ENCODE peak calls at places on chromosomes 7 and 10, in eight cellular contexts. H is mesendoderm, A is mammary epithelial cell, O is colonic mucosa, Y is neural progenitor cell, B is fibroblast of lung, D is endodermal cell, S is SK-N-SH. P is an unnamed sample.

GRCh38 chr10:13969118-13969791 is 361.5 kb downstream of the FRMD4A start:
- DNase-seq in S (no peak), D (no peak), A (peak; percentile 94), H (no peak), Y (no peak), O (no peak), B (peak; percentile 59), P (no peak)

GRCh38 chr10:32143302-32143847 is 87.2 kb upstream of the KIF5B start:
- DNase-seq in A (peak; percentile 98), O (no peak), H (no peak), D (no peak), Y (no peak), S (no peak), B (no peak), P (no peak)

GRCh38 chr10:3482200-3482993 is 302.6 kb downstream of the KLF6 start:
- DNase-seq in A (peak; percentile 98), H (peak; percentile 77), D (peak; percentile 54), B (peak; percentile 96), O (peak; percentile 76), S (no peak), Y (peak; percentile 85), P (peak; percentile 44)

GRCh38 chr7:19410096-19410495 is 264.9 kb upstream of the FERD3L start:
- DNase-seq in H (no peak), B (peak; percentile 61), Y (no peak), A (no peak), D (no peak), S (no peak), O (no peak), P (no peak)

GRCh38 chr7:22858640-22859561 is 36.3 kb upstream of the TOMM7 start:
- DNase-seq in A (peak; percentile 98), D (no peak), S (no peak), Y (no peak), H (peak; percentile 70), B (peak; percentile 100), O (no peak), P (peak; percentile 65)

GRCh38 chr7:29657856-29658255 is 94.2 kb downstream of the PRR15 start:
- DNase-seq in A (no peak), S (no peak), Y (no peak), O (no peak), B (no peak), H (no peak), D (no peak), P (no peak)

GRCh38 chr10:102132563-102133372 is at the start of gene PPRC1:
- DNase-seq in D (peak; percentile 99), B (peak; percentile 99), S (peak; percentile 95), H (peak; percentile 100), O (peak; percentile 98), A (peak; percentile 98), Y (peak; percentile 99), P (peak; percentile 96)

GRCh38 chr7:52944916-52945315 is 90.5 kb upstream of the POM121L12 start:
- DNase-seq in D (no peak), A (no peak), B (peak; percentile 64), S (no peak), H (no peak), Y (no peak), O (no peak), P (no peak)

GRCh38 chr10:68301790-68302502 is 29.9 kb upstream of the HNRNPH3 start:
- DNase-seq in O (no peak), D (no peak), A (peak; percentile 30), H (peak; percentile 40), Y (peak; percentile 31), B (peak; percentile 58), S (peak; percentile 59), P (peak; percentile 78)

GRCh38 chr10:13872411-13872810 is 285.6 kb downstream of the PRPF18 start:
- DNase-seq in O (no peak), A (no peak), S (no peak), D (no peak), H (no peak), B (peak; percentile 28), Y (no peak), P (no peak)

GRCh38 chr7:136256491-136256890 is 279.3 kb upstream of the MTPN start:
- DNase-seq in H (no peak), O (no peak), S (no peak), A (no peak), B (no peak), Y (no peak), D (no peak), P (no peak)

GRCh38 chr7:155928583-155929145 is 116.4 kb upstream of the SHH start:
- DNase-seq in H (no peak), O (no peak), S (no peak), Y (no peak), B (no peak), D (no peak), A (no peak), P (no peak)

GRCh38 chr10:85874208-85874607 is 492.4 kb downstream of the GRID1 start:
- DNase-seq in S (no peak), B (no peak), H (no peak), O (no peak), A (no peak), D (no peak), Y (no peak), P (peak; percentile 65)

GRCh38 chr7:70736715-70737460 is 395.1 kb upstream of the GALNT17 start:
- DNase-seq in O (peak; percentile 46), B (peak; percentile 92), H (no peak), S (peak; percentile 41), D (no peak), A (peak; percentile 24), Y (no peak), P (no peak)

GRCh38 chr10:28179490-28180099 is 123.3 kb downstream of the MPP7 start:
- DNase-seq in A (peak; percentile 26), S (peak; percentile 23), H (peak; percentile 69), D (no peak), B (peak; percentile 57), Y (peak; percentile 74), O (peak; percentile 38), P (peak; percentile 79)

GRCh38 chr7:116528008-116528789 is 3.4 kb downstream of the CAV1 start:
- DNase-seq in A (peak; percentile 79), H (peak; percentile 58), Y (no peak), B (peak; percentile 97), D (no peak), S (peak; percentile 21), O (peak; percentile 36), P (no peak)

GRCh38 chr10:131997366-131998049 is 15.8 kb upstream of the BNIP3 start:
- DNase-seq in O (peak; percentile 47), S (no peak), A (no peak), B (peak; percentile 44), D (peak; percentile 91), Y (peak; percentile 57), H (peak; percentile 94), P (no peak)

GRCh38 chr10:47368431-47369180 is 15.5 kb downstream of the ZNF488 start:
- DNase-seq in B (no peak), A (no peak), Y (no peak), H (no peak), S (no peak), D (no peak), O (no peak), P (no peak)

GRCh38 chr7:106864298-106865081 is 592 bp upstream of the PIK3CG start:
- DNase-seq in B (no peak), A (no peak), O (no peak), Y (no peak), S (no peak), D (no peak), H (no peak), P (peak; percentile 84)

GRCh38 chr10:130341325-130341724 is 205.1 kb downstream of the GLRX3 start:
- DNase-seq in O (no peak), A (no peak), D (peak; percentile 85), Y (peak; percentile 78), S (peak; percentile 74), B (no peak), H (peak; percentile 51), P (peak; percentile 77)

GRCh38 chr10:133444342-133445267 is 9.1 kb upstream of the SCART1 start:
- DNase-seq in S (peak; percentile 8), Y (no peak), D (no peak), A (no peak), B (no peak), H (no peak), O (no peak), P (no peak)

GRCh38 chr10:12708921-12709320 is 292.6 kb downstream of the CCDC3 start:
- DNase-seq in S (no peak), B (peak; percentile 84), H (peak; percentile 31), A (no peak), O (no peak), D (peak; percentile 53), Y (no peak), P (no peak)

GRCh38 chr7:50696810-50697582 is 85.7 kb downstream of the GRB10 start:
- DNase-seq in A (no peak), O (no peak), H (peak; percentile 45), S (no peak), D (peak; percentile 68), B (no peak), Y (peak; percentile 16), P (no peak)
- H3K9ac ChIP-seq in A (no peak overlapping the region), O (no peak overlapping the region), H (no peak overlapping the region), S (no peak overlapping the region), D (no peak overlapping the region), B (no peak overlapping the region), Y (no peak overlapping the region), P (no peak overlapping the region)

GRCh38 chr7:27316311-27316710 is 73.7 kb downstream of the EVX1 start:
- DNase-seq in S (no peak), O (no peak), A (no peak), D (no peak), H (no peak), Y (no peak), B (no peak), P (no peak)
- H3K9ac ChIP-seq in S (no peak overlapping the region), O (no peak overlapping the region), A (no peak overlapping the region), D (no peak overlapping the region), H (no peak overlapping the region), Y (no peak overlapping the region), B (no peak overlapping the region), P (no peak overlapping the region)

GRCh38 chr7:143383642-143383957 is 2.5 kb downstream of the ZYX start:
- DNase-seq in A (peak; percentile 59), S (no peak), O (no peak), Y (no peak), D (no peak), H (no peak), B (no peak), P (no peak)
- H3K9ac ChIP-seq in A (no peak overlapping the region), S (peak overlapping the region; percentile 99), O (no peak overlapping the region), Y (no peak overlapping the region), D (no peak overlapping the region), H (peak overlapping the region; percentile 54), B (peak overlapping the region; percentile 26), P (no peak overlapping the region)

GRCh38 chr10:109994711-109995110 is 13.1 kb upstream of the ADD3 start:
- DNase-seq in D (no peak), A (no peak), Y (no peak), O (no peak), H (no peak), B (no peak), S (no peak), P (no peak)
- H3K9ac ChIP-seq in D (no peak overlapping the region), A (no peak overlapping the region), Y (no peak overlapping the region), O (no peak overlapping the region), H (no peak overlapping the region), B (no peak overlapping the region), S (no peak overlapping the region), P (no peak overlapping the region)

GRCh38 chr10:33460461-33461294 is 126.2 kb upstream of the NRP1 start:
- DNase-seq in Y (no peak), B (peak; percentile 86), D (no peak), H (peak; percentile 88), A (no peak), O (peak; percentile 21), S (no peak), P (no peak)
- H3K9ac ChIP-seq in Y (no peak overlapping the region), B (no peak overlapping the region), D (no peak overlapping the region), H (no peak overlapping the region), A (no peak overlapping the region), O (no peak overlapping the region), S (no peak overlapping the region), P (no peak overlapping the region)

GRCh38 chr10:21527634-21528451 is 2.4 kb upstream of the SKIDA1 start:
- DNase-seq in Y (no peak), D (peak; percentile 25), H (no peak), O (no peak), B (peak; percentile 82), S (no peak), A (peak; percentile 46), P (no peak)
- H3K9ac ChIP-seq in Y (peak overlapping the region; percentile 95), D (peak overlapping the region; percentile 95), H (peak overlapping the region; percentile 87), O (peak overlapping the region; percentile 79), B (peak overlapping the region; percentile 61), S (peak overlapping the region; percentile 94), A (peak overlapping the region; percentile 86), P (peak overlapping the region; percentile 69)